ENCODE peak calls at places on chromosomes 12 and 14, in seven cellular contexts. V, O, K, I, Z, P and M are unnamed samples.

GRCh38 chr12:102478416-102479098 is 1.8 kb downstream of the IGF1 start:
- DNase-seq in P (no peak), V (no peak), O (no peak), Z (peak), I (no peak), K (no peak), M (no peak)

GRCh38 chr14:60695327-60695726 is 28.8 kb downstream of the SIX4 start:
- DNase-seq in K (no peak), O (no peak), P (no peak), I (no peak), V (no peak), Z (no peak), M (no peak)

GRCh38 chr12:67147030-67147429 is 122.1 kb upstream of the CAND1 start:
- DNase-seq in I (no peak), P (no peak), Z (no peak), V (no peak), K (no peak), O (no peak), M (no peak)

GRCh38 chr12:78457951-78458350 is 406.6 kb upstream of the SYT1 start:
- DNase-seq in K (no peak), P (no peak), I (no peak), O (no peak), Z (no peak), V (no peak), M (no peak)

GRCh38 chr14:74763803-74764531 is 851 bp downstream of the YLPM1 start:
- DNase-seq in K (no peak), Z (peak), P (peak), V (no peak), O (no peak), I (no peak), M (peak)

GRCh38 chr12:70267550-70267949 is 24.3 kb downstream of the CNOT2 start:
- DNase-seq in I (no peak), P (no peak), K (peak), V (no peak), Z (no peak), O (no peak), M (no peak)

GRCh38 chr14:65745396-65746190 is 333.1 kb downstream of the FUT8 start:
- DNase-seq in P (no peak), I (no peak), Z (no peak), K (no peak), O (no peak), V (no peak), M (peak)

GRCh38 chr14:70171719-70172118 is 17.0 kb downstream of the SLC8A3 start:
- DNase-seq in P (no peak), O (no peak), K (no peak), V (no peak), I (no peak), Z (no peak), M (no peak)

GRCh38 chr12:7142057-7142644 is 12.0 kb downstream of the CLSTN3 start:
- DNase-seq in P (no peak), I (peak), K (no peak), V (no peak), Z (peak), O (no peak), M (peak)

GRCh38 chr12:98058838-98059237 is 456.6 kb upstream of the TMPO start:
- DNase-seq in P (no peak), Z (no peak), I (no peak), V (no peak), K (no peak), O (no peak), M (no peak)

GRCh38 chr14:81450100-81450531 is 50.0 kb upstream of the STON2 start:
- DNase-seq in O (peak), Z (no peak), I (no peak), V (peak), P (no peak), K (no peak), M (no peak)

GRCh38 chr12:112182499-112182898 is 57.1 kb downstream of the TRAFD1 start:
- DNase-seq in Z (no peak), I (no peak), K (no peak), P (no peak), V (no peak), O (no peak), M (no peak)

GRCh38 chr12:6279256-6279628 is 31.2 kb upstream of the PLEKHG6 start:
- DNase-seq in V (no peak), P (no peak), I (no peak), Z (no peak), K (no peak), O (no peak), M (no peak)

GRCh38 chr12:70646850-70647249 is 9.6 kb upstream of the PTPRB start:
- DNase-seq in O (no peak), P (no peak), Z (no peak), V (no peak), I (no peak), K (no peak), M (no peak)

GRCh38 chr12:11943919-11944318 is 126.8 kb upstream of the BCL2L14 start:
- DNase-seq in Z (no peak), P (no peak), K (no peak), V (no peak), I (no peak), O (no peak), M (no peak)

GRCh38 chr12:19712041-19712440 is 272.7 kb downstream of the AEBP2 start:
- DNase-seq in I (no peak), K (peak), O (no peak), Z (no peak), P (no peak), V (no peak), M (no peak)

GRCh38 chr14:60865378-60866127 is 115.3 kb downstream of the TRMT5 start:
- DNase-seq in P (no peak), O (no peak), K (no peak), V (no peak), Z (no peak), I (no peak), M (no peak)

GRCh38 chr12:62730649-62731377 is 204.1 kb downstream of the PPM1H start:
- DNase-seq in O (no peak), I (no peak), P (peak), K (no peak), Z (no peak), V (no peak), M (no peak)

GRCh38 chr12:104042580-104042979 is 7.4 kb downstream of the GLT8D2 start:
- DNase-seq in O (no peak), P (no peak), K (no peak), V (no peak), I (no peak), Z (no peak), M (no peak)

GRCh38 chr14:46344327-46344937 is 307.1 kb downstream of the RPL10L start:
- DNase-seq in O (no peak), I (no peak), P (no peak), K (no peak), V (no peak), Z (peak), M (peak)
- TF ChIP-seq CTCF in O (no peak), I (no peak), P (peak), K (peak), V (no peak), Z (peak), M (peak)

DNA sequence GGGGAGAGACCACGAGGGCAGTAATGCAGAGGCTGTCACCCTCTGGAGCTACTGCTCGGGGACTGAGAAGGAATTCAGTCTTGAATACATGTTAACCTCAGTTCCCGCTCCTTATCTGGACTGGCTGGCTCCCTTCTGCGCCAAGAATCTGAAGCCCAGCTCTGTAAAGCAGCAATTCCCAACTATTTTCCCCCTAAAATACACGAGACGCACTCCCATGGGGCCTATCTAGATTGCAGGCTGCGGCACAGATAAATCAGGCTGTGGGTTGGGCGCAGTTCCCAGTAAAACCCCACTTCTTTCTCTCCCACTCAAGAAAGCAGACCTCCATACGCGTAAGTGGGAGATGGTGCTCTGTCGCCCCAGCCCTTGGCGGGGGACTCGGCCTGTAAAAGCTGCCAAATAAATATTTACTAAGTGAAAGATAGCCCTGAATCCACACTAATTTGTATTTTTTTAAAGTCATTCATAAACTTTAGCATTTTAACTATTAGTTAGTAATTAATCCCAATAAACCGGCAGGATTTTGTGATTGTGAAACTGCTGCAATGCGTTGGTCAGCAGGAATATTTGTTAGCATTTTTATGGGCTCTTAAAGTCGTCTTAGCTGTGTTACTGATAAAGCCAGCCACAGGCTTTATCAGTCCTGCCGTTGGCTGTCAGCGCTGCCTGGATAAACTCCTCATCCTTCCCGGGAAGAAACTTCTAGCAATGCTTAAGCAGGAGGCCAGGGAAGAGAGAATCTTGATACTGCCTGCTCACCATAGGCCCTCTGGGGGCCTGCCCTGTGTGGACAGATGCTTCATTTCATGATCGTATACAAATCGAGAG is 17.8 kb downstream of the FBXL14 start:
- DNase-seq in Z (peak), V (peak), O (no peak), K (no peak), I (no peak), P (peak), M (no peak)
- H3K4me3 ChIP-seq in Z (no peak), V (peak), O (peak), K (no peak), I (no peak), P (peak), M (no peak)

DNA sequence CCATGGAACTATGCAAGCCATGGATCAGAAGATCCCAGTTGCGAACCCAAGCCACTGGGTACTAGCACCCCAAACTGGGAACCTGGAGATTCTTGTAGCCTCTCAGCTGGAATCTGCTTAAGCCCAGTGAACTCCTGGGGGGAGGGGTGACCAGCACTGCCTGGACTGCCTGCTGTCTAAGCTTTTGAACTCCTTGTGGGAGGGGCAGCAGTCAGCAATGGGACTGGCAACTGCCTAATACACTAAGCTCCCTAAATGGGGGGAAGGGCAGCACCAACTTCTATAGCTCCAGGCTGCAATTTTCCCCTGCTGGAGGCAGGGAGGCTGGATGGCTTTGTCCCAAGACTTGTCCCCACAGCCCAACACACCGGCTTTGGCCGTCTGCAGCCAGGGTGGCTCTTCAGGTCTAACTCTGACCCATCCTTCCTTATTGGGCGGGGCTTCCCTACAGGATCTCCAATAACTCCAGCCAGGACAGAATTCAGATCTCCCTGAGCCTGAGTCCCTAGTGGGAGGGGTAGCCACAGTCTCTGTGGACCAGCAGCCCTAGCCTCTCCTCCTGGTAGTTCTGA is 485.1 kb downstream of the SOX5 start:
- DNase-seq in V (no peak), I (no peak), Z (no peak), K (no peak), P (no peak), O (no peak), M (no peak)
- TF ChIP-seq CTCF in V (no peak), I (no peak), Z (no peak), K (no peak), P (no peak), O (no peak), M (no peak)

DNA sequence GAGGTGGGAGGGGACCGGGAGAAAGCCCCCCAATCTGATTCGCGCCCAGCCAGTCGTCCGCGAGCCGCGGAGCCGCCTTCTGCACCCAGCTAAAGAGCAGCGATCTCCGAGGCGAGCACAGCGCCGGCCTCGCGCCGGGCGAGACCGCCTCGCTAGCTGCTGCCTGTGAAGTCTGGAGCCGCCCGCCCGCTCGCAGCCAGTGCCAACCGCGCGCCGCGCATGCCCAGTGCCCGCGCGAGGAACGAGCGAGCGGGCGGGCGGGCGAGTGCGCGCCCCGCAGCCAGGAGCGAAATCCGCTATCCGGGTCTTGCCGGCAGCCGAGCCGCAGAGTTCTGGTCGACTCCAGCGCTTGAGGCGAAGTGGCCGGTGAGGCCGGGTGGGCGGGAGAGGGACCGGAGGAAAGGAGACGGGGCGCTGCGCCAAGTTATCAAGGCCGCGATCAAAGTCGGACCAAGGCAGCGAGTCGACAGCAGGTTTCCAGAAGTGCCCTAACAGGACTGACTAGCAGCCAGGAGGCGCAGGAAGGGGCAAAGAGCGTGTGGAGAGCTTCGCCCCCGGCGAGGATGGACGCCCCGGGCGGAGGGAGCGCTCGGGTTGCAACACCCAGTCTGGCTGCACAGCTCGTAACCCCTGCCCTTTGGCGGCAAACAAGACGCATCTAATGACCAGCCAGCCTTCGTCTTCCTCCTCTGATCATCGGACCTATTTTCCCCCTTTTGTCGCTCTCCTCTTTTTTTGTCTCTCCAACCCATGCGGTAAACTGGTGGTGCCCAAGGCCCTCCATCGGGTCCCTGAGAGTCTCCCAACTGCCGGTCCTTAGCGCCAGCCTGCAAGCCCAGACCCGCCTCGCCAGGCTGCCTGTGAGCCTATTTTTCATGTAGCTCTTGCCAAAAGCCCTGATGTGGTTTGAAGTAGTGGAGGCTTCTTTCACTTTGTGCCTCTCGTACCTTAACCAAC is at the start of gene EPS8:
- DNase-seq in O (peak), V (peak), Z (peak), I (peak), P (peak), K (peak), M (peak)
- H3K4me3 ChIP-seq in O (peak), V (peak), Z (peak), I (peak), P (peak), K (peak), M (peak)

GRCh38 chr12:54210400-54210790 is 21.6 kb upstream of the SMUG1 start:
- DNase-seq in V (no peak), K (no peak), I (no peak), O (no peak), Z (no peak), P (no peak), M (no peak)

GRCh38 chr12:54215990-54216579 is 27.3 kb upstream of the SMUG1 start:
- DNase-seq in P (no peak), Z (no peak), V (peak), I (no peak), K (no peak), O (peak), M (no peak)

GRCh38 chr12:54214553-54215374 is 26.0 kb upstream of the SMUG1 start:
- DNase-seq in O (peak), P (peak), Z (peak), K (peak), V (peak), I (peak), M (peak)

GRCh38 chr12:54211920-54212319 is 23.1 kb upstream of the SMUG1 start:
- DNase-seq in P (no peak), V (no peak), O (no peak), I (no peak), Z (no peak), K (no peak), M (no peak)

DNA sequence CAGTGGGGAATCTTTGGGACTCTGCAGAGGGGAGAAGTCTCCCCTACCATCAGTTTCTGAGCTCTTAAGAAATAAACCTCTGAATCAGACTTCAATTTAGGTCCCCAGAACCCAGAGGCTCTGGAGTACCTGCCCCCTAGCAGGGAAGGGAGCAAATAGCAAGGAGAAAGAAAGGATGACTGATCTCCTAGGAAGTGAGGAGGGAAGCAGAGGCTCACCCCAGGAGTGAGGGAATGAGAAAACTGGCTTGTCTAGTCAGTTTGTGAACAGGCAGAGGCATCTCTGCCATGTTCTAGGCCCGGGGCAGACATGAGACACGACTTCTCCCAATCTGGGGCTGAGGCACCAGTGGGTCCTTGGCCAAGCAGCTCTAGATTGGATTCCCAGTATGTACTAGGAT is 24.3 kb upstream of the SMUG1 start:
- DNase-seq in V (no peak), Z (no peak), O (no peak), P (no peak), I (no peak), K (no peak), M (no peak)
- TF ChIP-seq CTCF in V (no peak), Z (no peak), O (no peak), P (no peak), I (no peak), K (peak), M (peak)

GRCh38 chr12:45987339-45987726 is 3.0 kb downstream of the SCAF11 start:
- DNase-seq in O (no peak), K (no peak), V (no peak), I (no peak), P (no peak), Z (no peak), M (no peak)
- H3K4me3 ChIP-seq in O (peak), K (peak), V (no peak), I (no peak), P (no peak), Z (no peak), M (no peak)

GRCh38 chr12:56189918-56190694 is 823 bp upstream of the SMARCC2 start:
- DNase-seq in O (peak), Z (peak), I (peak), K (peak), P (peak), V (peak), M (peak)
- TF ChIP-seq CTCF in O (no peak), Z (no peak), I (no peak), K (no peak), P (peak), V (no peak), M (no peak)

GRCh38 chr12:57619434-57620244 is 8.4 kb downstream of the ARHGEF25 start:
- DNase-seq in Z (no peak), P (no peak), O (no peak), K (no peak), I (no peak), V (no peak), M (no peak)
- H3K4me3 ChIP-seq in Z (no peak), P (no peak), O (peak), K (no peak), I (no peak), V (no peak), M (no peak)

GRCh38 chr12:89154743-89155530 is 197.4 kb downstream of the DUSP6 start:
- DNase-seq in V (no peak), I (no peak), Z (no peak), K (no peak), O (no peak), P (no peak), M (no peak)
- TF ChIP-seq CTCF in V (no peak), I (no peak), Z (peak), K (no peak), O (peak), P (no peak), M (no peak)

GRCh38 chr14:76473381-76474263 is 97.7 kb downstream of the ESRRB start:
- DNase-seq in V (no peak), O (peak), K (no peak), I (no peak), Z (no peak), P (no peak), M (no peak)
- H3K4me3 ChIP-seq in V (no peak), O (peak), K (no peak), I (no peak), Z (no peak), P (peak), M (peak)